ENCODE peak calls at places on chromosomes 5 and 9, in seven cellular contexts. One of them, this sample, is unnamed. For H3K36me3, H3K4me1 and H3K9me3, the result is how much of the 10 kb centered on the place peaks cover.

GRCh38 chr5:174229640-174230350 is 184.3 kb downstream of the NSG2 start:
- DNase-seq in lower lobe of right lung: no peak
- DNase-seq in HAP-1: no peak
- DNase-seq in aorta: no peak
- DNase-seq in cardiac muscle cell: peak
- DNase-seq in body of pancreas: no peak
- DNase-seq in pancreas: no peak
- DNase-seq in this sample: no peak

GRCh38 chr9:133359420-133360175 is 3.2 kb downstream of the SURF2 start:
- DNase-seq in lower lobe of right lung: peak
- DNase-seq in HAP-1: peak
- DNase-seq in aorta: no peak
- DNase-seq in cardiac muscle cell: no peak
- DNase-seq in body of pancreas: no peak
- DNase-seq in pancreas: no peak
- DNase-seq in this sample: no peak

GRCh38 chr5:1430121-1430795 is 15.0 kb downstream of the SLC6A3 start:
- DNase-seq in lower lobe of right lung: peak
- DNase-seq in HAP-1: no peak
- DNase-seq in aorta: peak
- DNase-seq in cardiac muscle cell: no peak
- DNase-seq in body of pancreas: peak
- DNase-seq in pancreas: no peak
- DNase-seq in this sample: peak

GRCh38 chr5:65801332-65801731 is 79.3 kb downstream of the NLN start:
- DNase-seq in lower lobe of right lung: no peak
- DNase-seq in HAP-1: no peak
- DNase-seq in aorta: no peak
- DNase-seq in cardiac muscle cell: peak
- DNase-seq in body of pancreas: no peak
- DNase-seq in pancreas: no peak
- DNase-seq in this sample: no peak

GRCh38 chr5:54854883-54855581 is 130.4 kb downstream of the ESM1 start:
- DNase-seq in lower lobe of right lung: no peak
- DNase-seq in HAP-1: no peak
- DNase-seq in aorta: no peak
- DNase-seq in cardiac muscle cell: no peak
- DNase-seq in body of pancreas: no peak
- DNase-seq in pancreas: no peak
- DNase-seq in this sample: no peak

GRCh38 chr9:2241875-2242741 is 227.0 kb downstream of the SMARCA2 start:
- DNase-seq in lower lobe of right lung: peak
- DNase-seq in HAP-1: peak
- DNase-seq in aorta: peak
- DNase-seq in cardiac muscle cell: peak
- DNase-seq in body of pancreas: peak
- DNase-seq in pancreas: peak
- DNase-seq in this sample: peak

GRCh38 chr5:56608216-56608925 is 207.0 kb upstream of the MAP3K1 start:
- DNase-seq in lower lobe of right lung: peak
- DNase-seq in HAP-1: no peak
- DNase-seq in aorta: peak
- DNase-seq in cardiac muscle cell: no peak
- DNase-seq in body of pancreas: no peak
- DNase-seq in pancreas: no peak
- DNase-seq in this sample: no peak

GRCh38 chr5:162230348-162230747 is 162.8 kb downstream of the GABRG2 start:
- DNase-seq in lower lobe of right lung: no peak
- DNase-seq in HAP-1: no peak
- DNase-seq in aorta: no peak
- DNase-seq in cardiac muscle cell: no peak
- DNase-seq in body of pancreas: no peak
- DNase-seq in pancreas: no peak
- DNase-seq in this sample: no peak

GRCh38 chr5:621341-621761 is 9.2 kb downstream of the CEP72 start:
- DNase-seq in lower lobe of right lung: no peak
- DNase-seq in HAP-1: peak
- DNase-seq in aorta: no peak
- DNase-seq in cardiac muscle cell: no peak
- DNase-seq in body of pancreas: no peak
- DNase-seq in pancreas: no peak
- DNase-seq in this sample: no peak

GRCh38 chr5:81575924-81576323 is 175.0 kb downstream of the SSBP2 start:
- DNase-seq in lower lobe of right lung: no peak
- DNase-seq in HAP-1: no peak
- DNase-seq in aorta: no peak
- DNase-seq in cardiac muscle cell: no peak
- DNase-seq in body of pancreas: no peak
- DNase-seq in pancreas: no peak
- DNase-seq in this sample: no peak

GRCh38 chr5:37871023-37871815 is 31.4 kb upstream of the GDNF start:
- DNase-seq in lower lobe of right lung: no peak
- DNase-seq in HAP-1: no peak
- DNase-seq in aorta: no peak
- DNase-seq in cardiac muscle cell: peak
- DNase-seq in body of pancreas: no peak
- DNase-seq in pancreas: no peak
- DNase-seq in this sample: no peak

DNA sequence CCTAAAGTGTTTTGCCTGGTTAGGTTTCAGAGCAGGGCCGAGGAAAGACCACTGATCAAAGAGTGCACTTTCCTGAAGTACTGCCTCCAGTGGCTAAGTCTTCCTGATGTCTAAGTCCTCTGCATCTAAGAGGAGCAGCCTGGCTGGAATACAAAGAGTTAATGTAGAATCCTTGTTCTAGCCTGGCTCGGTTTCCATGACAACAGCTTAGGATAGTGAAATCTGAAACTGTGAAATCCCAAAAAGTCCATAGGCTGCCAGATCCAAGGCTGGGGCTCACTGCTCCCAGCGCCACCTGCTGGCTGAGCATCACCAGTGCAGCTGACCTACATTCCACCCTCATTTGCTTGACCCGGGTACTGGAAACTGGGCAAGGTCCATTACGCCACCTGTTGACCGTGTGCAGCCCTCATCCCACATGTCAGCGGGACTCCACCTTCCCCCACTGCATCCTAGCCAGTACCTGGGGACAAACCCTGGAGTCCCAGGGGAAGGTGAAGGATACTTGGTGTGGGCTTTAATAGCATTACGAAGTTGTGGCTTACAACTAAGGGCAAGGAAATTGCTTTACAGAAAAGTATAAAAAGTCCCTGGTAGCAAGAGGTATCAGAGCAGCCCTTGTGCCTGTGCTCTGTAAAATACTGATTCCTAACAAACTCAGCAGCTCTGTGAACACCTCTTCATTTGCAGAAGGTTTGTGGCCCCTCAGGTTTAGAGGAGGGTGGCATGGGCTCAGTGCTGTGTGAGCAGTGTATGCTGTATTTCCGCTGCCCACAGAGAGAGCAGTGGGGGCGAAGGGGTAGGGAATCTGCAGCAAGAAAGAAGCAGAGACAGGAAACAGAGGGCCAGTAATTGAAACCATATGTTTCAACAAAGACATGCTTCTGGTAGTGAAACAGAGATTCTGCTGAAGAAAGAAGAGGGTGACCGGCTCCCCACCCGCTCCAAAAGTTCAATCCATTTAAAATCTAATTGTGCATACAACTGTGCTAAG is 36.0 kb downstream of the PCDHGC5 start:
- DNase-seq in lower lobe of right lung: peak
- DNase-seq in HAP-1: peak
- DNase-seq in aorta: peak
- DNase-seq in cardiac muscle cell: peak
- DNase-seq in body of pancreas: peak
- DNase-seq in pancreas: peak
- DNase-seq in this sample: peak
- H3K36me3 ChIP-seq in lower lobe of right lung: half or more
- H3K36me3 ChIP-seq in HAP-1: half or more
- H3K36me3 ChIP-seq in aorta: under half
- H3K36me3 ChIP-seq in cardiac muscle cell: under half
- H3K36me3 ChIP-seq in body of pancreas: under half
- H3K36me3 ChIP-seq in pancreas: under half
- H3K36me3 ChIP-seq in this sample: half or more

DNA sequence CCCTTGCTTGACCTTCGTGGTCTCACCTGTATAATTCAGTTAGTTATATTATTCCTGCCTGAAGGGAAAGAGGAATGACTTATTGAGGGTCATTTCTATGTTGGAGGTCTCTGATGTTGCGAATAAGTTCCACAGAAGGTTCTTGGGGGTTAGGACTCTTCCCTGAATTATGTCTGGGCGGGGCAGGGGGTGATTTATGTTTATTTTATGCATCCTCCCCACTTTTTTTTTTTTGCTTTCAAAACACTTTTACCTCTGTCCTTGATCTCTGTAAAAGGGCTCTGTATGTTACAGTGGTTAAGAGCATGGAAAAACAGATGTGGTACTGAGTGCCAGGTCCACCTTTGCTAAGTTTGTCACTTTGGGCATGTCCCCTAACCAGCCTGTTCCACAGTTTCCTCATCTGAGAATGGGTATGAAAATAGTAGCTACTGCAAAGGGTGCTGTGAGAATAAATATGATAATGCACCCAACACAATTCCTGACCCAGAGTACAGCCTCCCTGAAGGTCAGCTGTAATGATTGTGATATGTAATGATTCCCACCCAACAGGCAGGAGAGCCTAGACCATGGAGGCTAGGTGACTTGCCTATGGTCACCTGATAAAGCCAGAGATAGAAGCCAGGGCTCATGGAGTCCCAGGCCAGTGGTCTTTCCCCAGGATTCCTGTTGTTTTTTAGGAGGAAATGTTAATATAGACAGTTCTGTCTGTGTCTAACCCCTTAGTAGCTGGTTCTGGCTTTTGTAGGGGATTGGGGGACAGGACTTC is 54.8 kb downstream of the SLC22A5 start:
- DNase-seq in lower lobe of right lung: no peak
- DNase-seq in HAP-1: no peak
- DNase-seq in aorta: no peak
- DNase-seq in cardiac muscle cell: no peak
- DNase-seq in body of pancreas: no peak
- DNase-seq in pancreas: no peak
- DNase-seq in this sample: no peak
- H3K4me1 ChIP-seq in lower lobe of right lung: half or more
- H3K4me1 ChIP-seq in HAP-1: under half
- H3K4me1 ChIP-seq in aorta: under half
- H3K4me1 ChIP-seq in cardiac muscle cell: under half
- H3K4me1 ChIP-seq in body of pancreas: half or more
- H3K4me1 ChIP-seq in pancreas: half or more
- H3K4me1 ChIP-seq in this sample: half or more

GRCh38 chr5:141371572-141372475 is 1.8 kb downstream of the PCDHGB3 start:
- DNase-seq in lower lobe of right lung: no peak
- DNase-seq in HAP-1: no peak
- DNase-seq in aorta: no peak
- DNase-seq in cardiac muscle cell: no peak
- DNase-seq in body of pancreas: no peak
- DNase-seq in pancreas: no peak
- DNase-seq in this sample: no peak
- H3K9me3 ChIP-seq in lower lobe of right lung: half or more
- H3K9me3 ChIP-seq in HAP-1: under half
- H3K9me3 ChIP-seq in aorta: under half
- H3K9me3 ChIP-seq in cardiac muscle cell: under half
- H3K9me3 ChIP-seq in body of pancreas: under half
- H3K9me3 ChIP-seq in pancreas: under half
- H3K9me3 ChIP-seq in this sample: under half

GRCh38 chr5:140642718-140643117 is 3.5 kb downstream of the TMCO6 start:
- DNase-seq in lower lobe of right lung: no peak
- DNase-seq in HAP-1: no peak
- DNase-seq in aorta: no peak
- DNase-seq in cardiac muscle cell: peak
- DNase-seq in body of pancreas: no peak
- DNase-seq in pancreas: no peak
- DNase-seq in this sample: no peak

GRCh38 chr5:140641716-140642115 is 2.5 kb downstream of the TMCO6 start:
- DNase-seq in lower lobe of right lung: no peak
- DNase-seq in HAP-1: no peak
- DNase-seq in aorta: no peak
- DNase-seq in cardiac muscle cell: no peak
- DNase-seq in body of pancreas: no peak
- DNase-seq in pancreas: no peak
- DNase-seq in this sample: no peak

GRCh38 chr5:140648132-140648432 is 453 bp downstream of the IK start:
- DNase-seq in lower lobe of right lung: no peak
- DNase-seq in HAP-1: no peak
- DNase-seq in aorta: no peak
- DNase-seq in cardiac muscle cell: no peak
- DNase-seq in body of pancreas: no peak
- DNase-seq in pancreas: no peak
- DNase-seq in this sample: no peak

DNA sequence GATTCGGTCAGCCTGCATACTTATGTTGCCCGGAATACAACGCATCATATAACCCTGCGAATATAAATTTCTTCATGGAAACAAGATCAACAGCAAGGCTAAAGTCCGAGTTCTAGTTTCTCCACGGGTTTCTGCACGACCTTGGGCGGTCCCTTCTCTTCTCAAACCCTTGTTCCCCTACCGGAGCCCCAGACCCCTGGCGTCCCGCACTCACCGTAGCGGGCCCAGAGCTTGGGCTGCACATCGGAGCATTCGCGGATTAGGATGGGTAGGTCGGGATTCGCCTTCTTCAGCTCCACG is 438 bp downstream of the NDUFA2 start:
- DNase-seq in lower lobe of right lung: no peak
- DNase-seq in HAP-1: no peak
- DNase-seq in aorta: no peak
- DNase-seq in cardiac muscle cell: no peak
- DNase-seq in body of pancreas: no peak
- DNase-seq in pancreas: no peak
- DNase-seq in this sample: no peak
- H3K36me3 ChIP-seq in lower lobe of right lung: half or more
- H3K36me3 ChIP-seq in HAP-1: half or more
- H3K36me3 ChIP-seq in aorta: under half
- H3K36me3 ChIP-seq in cardiac muscle cell: under half
- H3K36me3 ChIP-seq in body of pancreas: under half
- H3K36me3 ChIP-seq in pancreas: under half
- H3K36me3 ChIP-seq in this sample: half or more

GRCh38 chr9:113598451-113598850 is 134.9 kb downstream of the RGS3 start:
- DNase-seq in lower lobe of right lung: peak
- DNase-seq in HAP-1: no peak
- DNase-seq in aorta: no peak
- DNase-seq in cardiac muscle cell: no peak
- DNase-seq in body of pancreas: peak
- DNase-seq in pancreas: no peak
- DNase-seq in this sample: no peak
- H3K4me1 ChIP-seq in lower lobe of right lung: half or more
- H3K4me1 ChIP-seq in HAP-1: under half
- H3K4me1 ChIP-seq in aorta: under half
- H3K4me1 ChIP-seq in cardiac muscle cell: under half
- H3K4me1 ChIP-seq in body of pancreas: half or more
- H3K4me1 ChIP-seq in pancreas: under half
- H3K4me1 ChIP-seq in this sample: under half

DNA sequence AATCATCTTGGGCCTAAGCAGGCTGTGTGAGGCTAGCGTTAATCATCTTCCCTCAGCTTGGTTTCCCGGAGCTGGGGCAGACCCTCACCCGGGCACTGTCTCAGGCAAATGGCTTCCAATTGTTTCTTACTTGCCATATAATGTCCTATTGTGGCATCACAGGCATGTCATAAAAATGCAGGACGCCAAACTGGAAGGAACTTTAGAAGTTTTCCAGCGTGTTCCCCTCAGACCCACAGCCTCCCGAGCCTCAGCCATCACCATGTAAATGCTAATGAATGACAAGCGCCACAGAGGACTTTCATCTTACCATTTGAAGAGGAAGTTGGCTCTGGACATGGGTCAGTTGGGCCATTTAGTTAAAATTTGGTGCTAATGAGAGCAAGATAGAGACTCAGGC is 143.0 kb upstream of the IRX1 start:
- DNase-seq in lower lobe of right lung: no peak
- DNase-seq in HAP-1: no peak
- DNase-seq in aorta: no peak
- DNase-seq in cardiac muscle cell: no peak
- DNase-seq in body of pancreas: no peak
- DNase-seq in pancreas: no peak
- DNase-seq in this sample: no peak
- H3K9me3 ChIP-seq in lower lobe of right lung: under half
- H3K9me3 ChIP-seq in HAP-1: under half
- H3K9me3 ChIP-seq in aorta: under half
- H3K9me3 ChIP-seq in cardiac muscle cell: under half
- H3K9me3 ChIP-seq in body of pancreas: under half
- H3K9me3 ChIP-seq in pancreas: under half
- H3K9me3 ChIP-seq in this sample: under half